ENCODE peak calls at places on chromosomes 3 and 15, in four cellular contexts. E, N, Y and W are unnamed samples.
A peak's percentile ranks its signal among the peaks of the same experiment; 100 is the strongest.

GRCh38 chr15:70795311-70795665 is 31.9 kb upstream of the UACA start:
- DNase-seq in E (no peak), Y (peak; percentile 85), N (peak; percentile 96), W (peak; percentile 98)

GRCh38 chr15:51737538-51738305 is at the start of gene LYSMD2:
- DNase-seq in N (peak; percentile 71), Y (peak; percentile 51), E (peak; percentile 86), W (peak; percentile 73)

GRCh38 chr3:113153499-113154107 is 57.8 kb upstream of the BOC start:
- DNase-seq in E (no peak), N (no peak), Y (no peak), W (no peak)

GRCh38 chr3:16370503-16370871 is 105.5 kb downstream of the OXNAD1 start:
- DNase-seq in N (no peak), E (no peak), Y (no peak), W (no peak)

GRCh38 chr3:195104340-195104739 is 166.6 kb downstream of the XXYLT1 start:
- DNase-seq in Y (no peak), N (no peak), E (no peak), W (no peak)

GRCh38 chr3:38247366-38248035 is 18.1 kb upstream of the SLC22A13 start:
- DNase-seq in E (no peak), N (peak; percentile 89), Y (peak; percentile 91), W (peak; percentile 88)

GRCh38 chr3:72145506-72146380 is 360.8 kb upstream of the PROK2 start:
- DNase-seq in E (peak; percentile 49), N (peak; percentile 31), Y (peak; percentile 2), W (no peak)

GRCh38 chr15:68054658-68055223 is 626 bp downstream of the PIAS1 start:
- DNase-seq in Y (peak; percentile 30), E (peak; percentile 44), N (peak; percentile 73), W (peak; percentile 54)

GRCh38 chr3:134697830-134698699 is 47.2 kb upstream of the KY start:
- DNase-seq in E (peak; percentile 32), Y (no peak), N (no peak), W (no peak)

GRCh38 chr3:74756586-74756985 is 142.1 kb upstream of the CNTN3 start:
- DNase-seq in N (no peak), E (no peak), Y (peak; percentile 82), W (no peak)

GRCh38 chr3:53531749-53532148 is 37.3 kb downstream of the CACNA1D start:
- DNase-seq in E (no peak), N (no peak), Y (no peak), W (no peak)

GRCh38 chr3:1068985-1069384 is 23.8 kb upstream of the CNTN6 start:
- DNase-seq in Y (no peak), E (no peak), N (no peak), W (no peak)